ENCODE peak calls at places on chromosomes 3 and 15, in four cellular contexts. One of them, this sample, is unnamed.

GRCh38 chr15:77495806-77496589 is 75.3 kb downstream of the HMG20A start:
- DNase-seq in AG09309: no peak
- DNase-seq in endothelial cell of umbilical vein: peak; percentile 82
- DNase-seq in ovary: no peak
- DNase-seq in this sample: no peak

GRCh38 chr15:98401029-98401428 is 247.3 kb upstream of the IGF1R start:
- DNase-seq in AG09309: no peak
- DNase-seq in endothelial cell of umbilical vein: no peak
- DNase-seq in ovary: no peak
- DNase-seq in this sample: no peak

GRCh38 chr3:38581774-38582173 is 67.7 kb downstream of the SCN5A start:
- DNase-seq in AG09309: no peak
- DNase-seq in endothelial cell of umbilical vein: no peak
- DNase-seq in ovary: no peak
- DNase-seq in this sample: no peak

GRCh38 chr15:94453227-94453626 is 221.9 kb downstream of the MCTP2 start:
- DNase-seq in AG09309: no peak
- DNase-seq in endothelial cell of umbilical vein: no peak
- DNase-seq in ovary: no peak
- DNase-seq in this sample: no peak

GRCh38 chr15:93913871-93914270 is 317.5 kb upstream of the MCTP2 start:
- DNase-seq in AG09309: no peak
- DNase-seq in endothelial cell of umbilical vein: no peak
- DNase-seq in ovary: no peak
- DNase-seq in this sample: no peak

GRCh38 chr15:62494144-62494543 is 329.1 kb upstream of the C2CD4B start:
- DNase-seq in AG09309: no peak
- DNase-seq in endothelial cell of umbilical vein: no peak
- DNase-seq in ovary: no peak
- DNase-seq in this sample: no peak

GRCh38 chr3:122948398-122948797 is 79.2 kb downstream of the SEMA5B start:
- DNase-seq in AG09309: no peak
- DNase-seq in endothelial cell of umbilical vein: no peak
- DNase-seq in ovary: no peak
- DNase-seq in this sample: peak; percentile 16

GRCh38 chr3:45778761-45779201 is 17.6 kb downstream of the SLC6A20 start:
- DNase-seq in AG09309: no peak
- DNase-seq in endothelial cell of umbilical vein: no peak
- DNase-seq in ovary: no peak
- DNase-seq in this sample: no peak

GRCh38 chr3:65984975-65985374 is 53.7 kb downstream of the MAGI1 start:
- DNase-seq in AG09309: no peak
- DNase-seq in endothelial cell of umbilical vein: no peak
- DNase-seq in ovary: no peak
- DNase-seq in this sample: no peak

GRCh38 chr15:71691700-71692417 is 118.5 kb upstream of the NR2E3 start:
- DNase-seq in AG09309: peak; percentile 21
- DNase-seq in endothelial cell of umbilical vein: no peak
- DNase-seq in ovary: no peak
- DNase-seq in this sample: no peak

GRCh38 chr15:74208901-74209559 is 6.4 kb upstream of the STRA6 start:
- DNase-seq in AG09309: no peak
- DNase-seq in endothelial cell of umbilical vein: no peak
- DNase-seq in ovary: no peak
- DNase-seq in this sample: peak; percentile 64

GRCh38 chr15:33985287-33985686 is 17.0 kb downstream of the CHRM5 start:
- DNase-seq in AG09309: peak; percentile 74
- DNase-seq in endothelial cell of umbilical vein: no peak
- DNase-seq in ovary: no peak
- DNase-seq in this sample: no peak

GRCh38 chr3:124235446-124235845 is 243.5 kb upstream of the ROPN1 start:
- DNase-seq in AG09309: no peak
- DNase-seq in endothelial cell of umbilical vein: no peak
- DNase-seq in ovary: no peak
- DNase-seq in this sample: no peak

GRCh38 chr15:58269455-58270414 is 131.6 kb downstream of the AQP9 start:
- DNase-seq in AG09309: peak; percentile 24
- DNase-seq in endothelial cell of umbilical vein: peak; percentile 56
- DNase-seq in ovary: no peak
- DNase-seq in this sample: peak; percentile 40

GRCh38 chr15:22232675-22233074 is 152.3 kb downstream of the OR4M2 start:
- DNase-seq in AG09309: no peak
- DNase-seq in endothelial cell of umbilical vein: no peak
- DNase-seq in ovary: no peak
- DNase-seq in this sample: no peak

GRCh38 chr15:20349774-20350498 is 191.7 kb downstream of the GOLGA6L6 start:
- DNase-seq in AG09309: no peak
- DNase-seq in endothelial cell of umbilical vein: no peak
- DNase-seq in ovary: no peak
- DNase-seq in this sample: no peak

GRCh38 chr3:133783762-133784161 is 21.9 kb upstream of the SRPRB start:
- DNase-seq in AG09309: no peak
- DNase-seq in endothelial cell of umbilical vein: no peak
- DNase-seq in ovary: no peak
- DNase-seq in this sample: no peak

DNA sequence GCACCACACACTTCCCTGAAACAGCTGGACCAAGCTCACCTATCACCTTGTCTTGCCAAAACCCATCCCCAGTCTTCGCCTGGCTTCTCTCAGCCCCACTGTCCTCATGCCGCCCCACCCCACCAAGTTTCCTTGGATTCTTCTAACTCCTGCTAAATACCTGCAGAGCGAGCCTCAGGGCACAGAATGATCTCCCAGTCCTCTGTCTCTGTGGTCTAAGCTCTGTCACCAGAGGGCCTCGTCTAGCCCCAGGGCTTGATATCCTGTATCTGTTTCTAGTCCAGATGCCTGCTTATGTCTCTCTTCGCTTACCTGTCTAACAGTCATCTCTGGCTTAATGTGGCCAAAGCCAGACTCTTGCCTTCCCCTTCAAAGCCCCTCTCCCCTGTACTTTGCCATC is 9.7 kb downstream of the CCDC12 start:
- DNase-seq in AG09309: no peak
- DNase-seq in endothelial cell of umbilical vein: no peak
- DNase-seq in ovary: no peak
- DNase-seq in this sample: no peak
- TF ChIP-seq CTCF in AG09309: no peak
- TF ChIP-seq CTCF in endothelial cell of umbilical vein: no peak
- TF ChIP-seq CTCF in ovary: no peak
- TF ChIP-seq CTCF in this sample: no peak

DNA sequence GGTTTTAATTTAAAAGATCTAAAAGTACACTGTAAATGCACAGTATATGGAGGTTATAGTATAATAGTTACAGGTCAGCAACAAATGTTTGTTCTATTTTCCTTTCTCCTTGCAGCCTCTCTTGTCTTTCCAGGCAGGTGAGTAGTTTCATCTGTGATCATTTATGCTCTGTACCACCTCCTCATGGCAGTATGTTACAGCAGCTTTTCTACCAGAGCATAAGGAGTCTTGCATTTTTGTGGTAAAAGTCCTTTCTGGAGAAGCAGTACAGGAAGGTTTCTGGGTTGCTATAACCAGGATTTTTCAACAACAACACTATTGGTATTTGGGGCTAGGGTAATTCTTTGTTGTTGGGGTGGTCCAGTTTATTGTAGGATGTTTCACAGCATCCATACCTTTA is 59.5 kb downstream of the ZNF609 start:
- DNase-seq in AG09309: no peak
- DNase-seq in endothelial cell of umbilical vein: no peak
- DNase-seq in ovary: no peak
- DNase-seq in this sample: no peak
- TF ChIP-seq CTCF in AG09309: no peak
- TF ChIP-seq CTCF in endothelial cell of umbilical vein: no peak
- TF ChIP-seq CTCF in ovary: no peak
- TF ChIP-seq CTCF in this sample: no peak

DNA sequence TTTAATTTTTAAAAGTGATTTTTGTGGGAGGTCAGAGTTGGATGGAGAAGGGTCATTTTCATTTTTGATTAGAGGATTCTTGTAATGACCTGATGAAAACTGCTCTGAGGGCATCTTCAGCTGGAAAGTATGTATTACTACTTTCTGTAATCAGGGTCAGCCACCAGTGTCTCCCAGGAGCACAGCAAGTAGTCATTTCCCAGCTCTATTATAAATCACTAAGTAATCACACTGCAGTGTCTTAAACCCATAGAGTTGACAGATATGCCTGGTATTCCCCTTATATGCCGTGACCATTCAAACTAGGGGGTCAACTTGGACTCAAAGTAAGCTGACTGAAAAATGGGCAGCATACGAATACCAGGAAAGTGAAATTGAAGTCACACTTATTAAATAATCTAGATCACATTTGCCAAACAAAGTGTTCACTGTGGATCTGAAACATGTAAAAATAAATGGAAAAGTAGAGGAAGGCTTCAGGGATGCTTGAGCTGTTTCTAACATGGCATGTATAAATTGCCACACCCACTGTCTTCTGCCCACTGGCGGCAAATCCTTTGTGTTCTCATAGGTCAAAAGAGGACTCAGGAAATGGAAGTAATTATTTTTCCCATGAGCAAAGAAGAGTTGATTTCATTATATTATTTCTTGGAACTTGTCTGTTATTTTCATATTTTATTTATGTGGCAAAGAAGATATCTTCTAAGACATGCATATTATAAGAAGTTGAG is 105.7 kb downstream of the MBNL1 start:
- DNase-seq in AG09309: no peak
- DNase-seq in endothelial cell of umbilical vein: no peak
- DNase-seq in ovary: no peak
- DNase-seq in this sample: no peak
- TF ChIP-seq CTCF in AG09309: no peak
- TF ChIP-seq CTCF in endothelial cell of umbilical vein: no peak
- TF ChIP-seq CTCF in ovary: no peak
- TF ChIP-seq CTCF in this sample: no peak

GRCh38 chr3:162799910-162800309 is 1303.3 kb downstream of the OTOL1 start:
- DNase-seq in AG09309: no peak
- DNase-seq in endothelial cell of umbilical vein: no peak
- DNase-seq in ovary: no peak
- DNase-seq in this sample: no peak
- TF ChIP-seq CTCF in AG09309: no peak
- TF ChIP-seq CTCF in endothelial cell of umbilical vein: no peak
- TF ChIP-seq CTCF in ovary: no peak
- TF ChIP-seq CTCF in this sample: no peak

This sample was measured in nephron progenitor cell.